ENCODE peak calls at places on chromosomes 12 and 14, in five cellular contexts. P is CMK; S is Right ventricle myocardium superior; E is naive thymus-derived CD8-positive, alpha-beta T cell; N is ascending aorta. D is an unnamed sample.

GRCh38 chr12:11685716-11686115 is 36.2 kb downstream of the ETV6 start:
- DNase-seq in P (no peak), S (no peak), E (no peak), N (no peak), D (no peak)

GRCh38 chr12:100382327-100382726 is 25.5 kb downstream of the SLC17A8 start:
- DNase-seq in P (no peak), S (no peak), E (no peak), N (no peak), D (no peak)

GRCh38 chr12:5965950-5966383 is 20.9 kb upstream of the ANO2 start:
- DNase-seq in P (no peak), S (peak), E (peak), N (no peak), D (peak)

GRCh38 chr12:49054096-49054495 is 6.5 kb downstream of the KMT2D start:
- DNase-seq in P (no peak), S (no peak), E (no peak), N (no peak), D (no peak)

GRCh38 chr14:100304825-100305445 is 1.3 kb downstream of the SLC25A29 start:
- DNase-seq in P (no peak), S (peak), E (no peak), N (peak), D (peak)

GRCh38 chr12:2783936-2784600 is 10.7 kb upstream of the FKBP4 start:
- DNase-seq in P (no peak), S (peak), E (peak), N (peak), D (peak)

GRCh38 chr14:36874396-36875138 is 212.9 kb downstream of the PAX9 start:
- DNase-seq in P (no peak), S (no peak), E (no peak), N (no peak), D (no peak)

GRCh38 chr12:66647034-66647691 is 31.7 kb downstream of the GRIP1 start:
- DNase-seq in P (no peak), S (no peak), E (no peak), N (no peak), D (no peak)

GRCh38 chr12:124613151-124613585 is 45.8 kb upstream of the NCOR2 start:
- DNase-seq in P (no peak), S (no peak), E (no peak), N (no peak), D (no peak)

GRCh38 chr12:2936301-2936700 is 22.9 kb upstream of the TEAD4 start:
- DNase-seq in P (no peak), S (no peak), E (no peak), N (no peak), D (no peak)

GRCh38 chr12:70121562-70121961 is 121.7 kb upstream of the CNOT2 start:
- DNase-seq in P (no peak), S (no peak), E (no peak), N (no peak), D (no peak)

GRCh38 chr12:122891661-122892525 is 4.0 kb downstream of the VPS37B start:
- DNase-seq in P (no peak), S (no peak), E (no peak), N (peak), D (no peak)

GRCh38 chr12:40263616-40264409 is 39.0 kb downstream of the LRRK2 start:
- DNase-seq in P (no peak), S (no peak), E (no peak), N (no peak), D (no peak)

GRCh38 chr14:31243860-31244259 is 36.3 kb upstream of the HECTD1 start:
- DNase-seq in P (no peak), S (no peak), E (no peak), N (no peak), D (no peak)

GRCh38 chr12:109255377-109255776 is 53.7 kb downstream of the FOXN4 start:
- DNase-seq in P (no peak), S (no peak), E (no peak), N (no peak), D (no peak)

GRCh38 chr12:27048822-27049752 is 26.7 kb downstream of the MED21 start:
- DNase-seq in P (no peak), S (no peak), E (no peak), N (no peak), D (no peak)

GRCh38 chr12:72293701-72294100 is 21.5 kb downstream of the TRHDE start:
- DNase-seq in P (no peak), S (no peak), E (no peak), N (no peak), D (no peak)

GRCh38 chr12:42213023-42213422 is 25.0 kb downstream of the YAF2 start:
- DNase-seq in P (no peak), S (no peak), E (no peak), N (no peak), D (no peak)

GRCh38 chr12:1937481-1938224 is 19.2 kb upstream of the CACNA2D4 start:
- DNase-seq in P (no peak), S (no peak), E (no peak), N (no peak), D (no peak)

GRCh38 chr12:121089031-121089812 is 43.5 kb upstream of the P2RX7 start:
- DNase-seq in P (no peak), S (no peak), E (no peak), N (no peak), D (no peak)

D was measured in left ventricle myocardium superior.